ENCODE peak calls at places on chromosomes 1 and 21, in five cellular contexts. One of them, this sample, is unnamed.

GRCh38 chr1:244207935-244208244 is 156.8 kb downstream of the ZBTB18 start:
- DNase-seq in PC-3: peak
- DNase-seq in Calu3: no peak
- DNase-seq in mesothelial cell of epicardium: no peak
- DNase-seq in cardiac muscle cell: no peak
- DNase-seq in this sample: no peak

GRCh38 chr1:10643607-10644306 is 152.7 kb downstream of the CASZ1 start:
- DNase-seq in PC-3: no peak
- DNase-seq in Calu3: no peak
- DNase-seq in mesothelial cell of epicardium: no peak
- DNase-seq in cardiac muscle cell: no peak
- DNase-seq in this sample: no peak

GRCh38 chr1:70762386-70762785 is 285.2 kb downstream of the PTGER3 start:
- DNase-seq in PC-3: no peak
- DNase-seq in Calu3: no peak
- DNase-seq in mesothelial cell of epicardium: no peak
- DNase-seq in cardiac muscle cell: no peak
- DNase-seq in this sample: no peak

GRCh38 chr1:58986996-58987767 is 203.3 kb upstream of the JUN start:
- DNase-seq in PC-3: no peak
- DNase-seq in Calu3: no peak
- DNase-seq in mesothelial cell of epicardium: no peak
- DNase-seq in cardiac muscle cell: no peak
- DNase-seq in this sample: no peak

GRCh38 chr1:37845049-37845646 is 14.2 kb downstream of the MTF1 start:
- DNase-seq in PC-3: no peak
- DNase-seq in Calu3: no peak
- DNase-seq in mesothelial cell of epicardium: no peak
- DNase-seq in cardiac muscle cell: no peak
- DNase-seq in this sample: no peak

GRCh38 chr1:14672030-14672429 is 73.5 kb downstream of the KAZN start:
- DNase-seq in PC-3: no peak
- DNase-seq in Calu3: no peak
- DNase-seq in mesothelial cell of epicardium: no peak
- DNase-seq in cardiac muscle cell: no peak
- DNase-seq in this sample: no peak

GRCh38 chr1:21305155-21305899 is 15.1 kb upstream of the ECE1 start:
- DNase-seq in PC-3: no peak
- DNase-seq in Calu3: no peak
- DNase-seq in mesothelial cell of epicardium: no peak
- DNase-seq in cardiac muscle cell: no peak
- DNase-seq in this sample: no peak

GRCh38 chr1:246632584-246633168 is 66.4 kb downstream of the CNST start:
- DNase-seq in PC-3: no peak
- DNase-seq in Calu3: no peak
- DNase-seq in mesothelial cell of epicardium: no peak
- DNase-seq in cardiac muscle cell: peak
- DNase-seq in this sample: peak

GRCh38 chr1:43431676-43432075 is 22.1 kb downstream of the HYI start:
- DNase-seq in PC-3: no peak
- DNase-seq in Calu3: no peak
- DNase-seq in mesothelial cell of epicardium: no peak
- DNase-seq in cardiac muscle cell: no peak
- DNase-seq in this sample: no peak

GRCh38 chr21:31520506-31521163 is 138.9 kb upstream of the SOD1 start:
- DNase-seq in PC-3: no peak
- DNase-seq in Calu3: no peak
- DNase-seq in mesothelial cell of epicardium: no peak
- DNase-seq in cardiac muscle cell: no peak
- DNase-seq in this sample: no peak

GRCh38 chr1:118717893-118718292 is 270.2 kb downstream of the TBX15 start:
- DNase-seq in PC-3: no peak
- DNase-seq in Calu3: no peak
- DNase-seq in mesothelial cell of epicardium: no peak
- DNase-seq in cardiac muscle cell: no peak
- DNase-seq in this sample: no peak

GRCh38 chr1:180192172-180192571 is 37.5 kb downstream of the QSOX1 start:
- DNase-seq in PC-3: no peak
- DNase-seq in Calu3: no peak
- DNase-seq in mesothelial cell of epicardium: no peak
- DNase-seq in cardiac muscle cell: no peak
- DNase-seq in this sample: no peak

GRCh38 chr1:168964478-168964877 is 142.0 kb upstream of the ATP1B1 start:
- DNase-seq in PC-3: no peak
- DNase-seq in Calu3: no peak
- DNase-seq in mesothelial cell of epicardium: no peak
- DNase-seq in cardiac muscle cell: no peak
- DNase-seq in this sample: no peak

GRCh38 chr1:181951213-181951612 is 110.3 kb downstream of the ZNF648 start:
- DNase-seq in PC-3: no peak
- DNase-seq in Calu3: no peak
- DNase-seq in mesothelial cell of epicardium: no peak
- DNase-seq in cardiac muscle cell: no peak
- DNase-seq in this sample: no peak

GRCh38 chr1:210072129-210072528 is 134.1 kb downstream of the SYT14 start:
- DNase-seq in PC-3: no peak
- DNase-seq in Calu3: no peak
- DNase-seq in mesothelial cell of epicardium: no peak
- DNase-seq in cardiac muscle cell: no peak
- DNase-seq in this sample: no peak

GRCh38 chr21:14453339-14453738 is 70.4 kb upstream of the HSPA13 start:
- DNase-seq in PC-3: no peak
- DNase-seq in Calu3: no peak
- DNase-seq in mesothelial cell of epicardium: no peak
- DNase-seq in cardiac muscle cell: no peak
- DNase-seq in this sample: no peak

GRCh38 chr1:86515597-86515996 is 31.3 kb upstream of the CLCA4 start:
- DNase-seq in PC-3: peak
- DNase-seq in Calu3: peak
- DNase-seq in mesothelial cell of epicardium: no peak
- DNase-seq in cardiac muscle cell: peak
- DNase-seq in this sample: peak
- TF ChIP-seq CTCF in PC-3: peak
- TF ChIP-seq CTCF in Calu3: peak
- TF ChIP-seq CTCF in mesothelial cell of epicardium: no peak
- TF ChIP-seq CTCF in cardiac muscle cell: peak
- TF ChIP-seq CTCF in this sample: peak

GRCh38 chr21:41778974-41779600 is 12.2 kb upstream of the RIPK4 start:
- DNase-seq in PC-3: peak
- DNase-seq in Calu3: no peak
- DNase-seq in mesothelial cell of epicardium: no peak
- DNase-seq in cardiac muscle cell: no peak
- DNase-seq in this sample: peak

GRCh38 chr21:41780337-41781046 is 13.6 kb upstream of the RIPK4 start:
- DNase-seq in PC-3: no peak
- DNase-seq in Calu3: no peak
- DNase-seq in mesothelial cell of epicardium: no peak
- DNase-seq in cardiac muscle cell: no peak
- DNase-seq in this sample: no peak

GRCh38 chr21:41776778-41777177 is 9.9 kb upstream of the RIPK4 start:
- DNase-seq in PC-3: no peak
- DNase-seq in Calu3: no peak
- DNase-seq in mesothelial cell of epicardium: no peak
- DNase-seq in cardiac muscle cell: no peak
- DNase-seq in this sample: no peak

GRCh38 chr21:41779659-41780058 is 12.8 kb upstream of the RIPK4 start:
- DNase-seq in PC-3: peak
- DNase-seq in Calu3: no peak
- DNase-seq in mesothelial cell of epicardium: no peak
- DNase-seq in cardiac muscle cell: no peak
- DNase-seq in this sample: no peak

GRCh38 chr21:41777934-41778815 is 11.3 kb upstream of the RIPK4 start:
- DNase-seq in PC-3: peak
- DNase-seq in Calu3: peak
- DNase-seq in mesothelial cell of epicardium: peak
- DNase-seq in cardiac muscle cell: peak
- DNase-seq in this sample: peak
- TF ChIP-seq CTCF in PC-3: peak
- TF ChIP-seq CTCF in Calu3: peak
- TF ChIP-seq CTCF in mesothelial cell of epicardium: peak
- TF ChIP-seq CTCF in cardiac muscle cell: peak
- TF ChIP-seq CTCF in this sample: peak

DNA sequence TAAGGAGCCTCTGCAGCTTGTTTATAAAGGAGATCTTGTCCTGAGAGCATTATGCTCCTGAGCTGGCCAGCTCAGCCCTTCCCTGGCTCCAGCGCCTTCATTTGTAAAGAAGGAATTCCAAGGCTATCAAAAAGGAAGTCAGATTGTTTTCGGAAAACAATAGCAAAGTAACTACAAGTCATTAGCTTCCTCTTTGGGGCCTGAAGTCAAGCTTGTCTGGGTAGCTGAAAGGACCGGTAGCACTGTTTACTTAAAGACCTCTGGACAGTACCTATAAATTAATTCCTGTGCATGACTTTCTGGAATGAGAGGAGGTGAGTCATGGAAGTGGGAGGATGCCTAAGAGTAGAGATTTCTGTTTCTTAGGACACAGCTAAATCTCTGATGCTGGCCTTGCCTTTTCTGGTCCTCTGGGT is 20.7 kb upstream of the GJA5 start:
- DNase-seq in PC-3: peak
- DNase-seq in Calu3: no peak
- DNase-seq in mesothelial cell of epicardium: no peak
- DNase-seq in cardiac muscle cell: peak
- DNase-seq in this sample: peak
- TF ChIP-seq CTCF in PC-3: no peak
- TF ChIP-seq CTCF in Calu3: no peak
- TF ChIP-seq CTCF in mesothelial cell of epicardium: no peak
- TF ChIP-seq CTCF in cardiac muscle cell: no peak
- TF ChIP-seq CTCF in this sample: no peak

DNA sequence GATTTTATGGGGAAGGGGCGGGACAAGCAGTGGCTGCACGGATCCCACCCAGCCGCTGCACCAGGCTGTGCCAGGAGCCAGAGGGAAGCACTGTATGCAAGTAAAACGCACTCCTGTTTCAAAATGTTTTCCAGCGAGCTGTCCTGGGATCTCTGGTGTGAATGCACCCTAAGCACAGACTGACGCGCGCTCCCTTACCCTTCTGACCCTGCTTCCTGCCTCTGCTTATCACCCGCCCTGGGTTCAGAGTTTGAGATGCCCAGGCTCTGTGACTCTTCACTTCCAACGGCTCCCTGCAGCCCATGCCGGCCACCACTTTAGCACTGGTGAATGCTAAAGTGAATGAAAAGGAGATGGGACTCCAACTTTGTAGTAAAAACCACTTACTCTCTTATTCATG is 131.2 kb downstream of the RHOU start:
- DNase-seq in PC-3: no peak
- DNase-seq in Calu3: no peak
- DNase-seq in mesothelial cell of epicardium: no peak
- DNase-seq in cardiac muscle cell: peak
- DNase-seq in this sample: no peak
- TF ChIP-seq CTCF in PC-3: no peak
- TF ChIP-seq CTCF in Calu3: no peak
- TF ChIP-seq CTCF in mesothelial cell of epicardium: no peak
- TF ChIP-seq CTCF in cardiac muscle cell: no peak
- TF ChIP-seq CTCF in this sample: no peak

DNA sequence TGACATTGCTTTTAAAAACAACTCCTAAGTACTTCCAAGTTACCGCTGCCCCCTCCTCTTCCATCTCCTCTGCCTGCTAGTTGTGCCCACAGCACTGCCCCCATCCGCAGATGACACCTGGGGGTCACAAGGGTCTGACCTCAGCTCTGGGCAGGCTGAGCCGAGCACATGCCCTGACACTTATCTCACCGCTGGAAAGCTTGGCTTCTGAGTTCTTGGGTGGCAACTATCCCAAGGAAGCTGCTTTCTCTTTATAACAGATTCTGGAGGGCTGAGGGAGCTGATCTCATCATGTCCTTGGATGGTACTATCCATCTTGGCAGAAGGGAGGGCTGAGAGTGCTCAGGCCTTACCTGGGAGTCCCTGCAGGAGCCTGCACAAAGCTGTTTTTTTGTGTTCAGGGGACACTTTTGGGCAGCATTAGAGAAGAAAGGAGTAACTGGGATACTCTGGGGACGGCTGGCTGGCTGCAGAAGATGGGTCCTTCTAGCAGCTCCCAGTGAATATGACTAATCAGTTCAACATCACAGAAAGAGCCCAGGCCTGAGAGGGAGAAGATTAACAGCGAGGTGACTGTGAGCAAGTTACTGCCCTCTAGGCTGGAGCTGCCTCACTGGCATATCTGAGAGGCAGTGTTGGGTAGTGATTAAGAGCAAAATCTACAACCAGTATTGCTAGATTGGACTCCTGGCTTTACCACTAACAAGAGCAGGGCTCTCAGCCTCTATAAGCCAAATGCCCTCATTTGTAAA is 71.6 kb downstream of the PLXNA2 start:
- DNase-seq in PC-3: peak
- DNase-seq in Calu3: no peak
- DNase-seq in mesothelial cell of epicardium: no peak
- DNase-seq in cardiac muscle cell: no peak
- DNase-seq in this sample: no peak
- TF ChIP-seq CTCF in PC-3: no peak
- TF ChIP-seq CTCF in Calu3: no peak
- TF ChIP-seq CTCF in mesothelial cell of epicardium: no peak
- TF ChIP-seq CTCF in cardiac muscle cell: no peak
- TF ChIP-seq CTCF in this sample: no peak

DNA sequence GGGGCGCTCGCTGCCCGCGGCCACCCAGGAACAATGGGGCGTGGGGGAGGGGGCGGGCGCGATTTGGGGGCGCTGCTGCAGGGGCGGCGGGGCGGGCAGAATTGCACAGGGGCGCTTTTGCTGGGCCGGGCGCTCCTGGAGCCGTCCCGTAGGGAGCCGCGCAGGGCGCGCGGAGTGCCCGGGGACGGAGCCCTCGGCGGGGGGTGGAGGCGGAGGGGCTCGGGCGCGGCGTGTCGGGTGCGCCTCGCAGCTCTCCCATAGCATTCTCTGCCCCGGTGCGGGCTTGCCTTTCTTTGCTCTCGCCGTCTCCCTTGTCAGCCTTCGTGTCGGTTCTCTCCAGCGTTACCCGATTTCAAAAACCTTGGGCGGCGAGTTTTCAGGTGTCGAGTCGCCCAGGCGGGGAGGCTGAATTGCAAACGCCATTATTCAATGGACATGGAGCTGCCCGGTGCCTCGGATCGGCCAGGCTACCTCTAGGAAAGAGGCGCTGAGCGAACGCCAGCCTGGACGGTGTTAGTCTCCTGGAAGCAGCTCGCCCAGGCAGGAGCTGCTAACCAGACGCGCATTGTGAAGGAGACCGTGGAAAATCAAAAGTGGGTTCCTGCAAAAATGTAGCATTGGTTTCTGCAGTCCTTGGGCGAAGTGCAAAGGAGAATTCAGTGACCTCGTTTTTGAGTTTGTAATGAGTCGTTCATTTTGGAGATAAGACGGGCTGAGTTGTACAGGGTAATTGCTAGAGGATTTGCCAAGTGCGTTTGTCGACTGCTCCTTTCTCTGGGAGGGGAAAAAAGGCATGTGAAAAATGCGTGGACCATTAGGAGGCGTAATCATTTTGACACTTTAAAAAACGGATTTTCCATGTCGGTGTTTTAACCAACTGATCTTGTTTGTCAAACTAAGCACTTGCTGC is 626 bp downstream of the CXADR start:
- DNase-seq in PC-3: peak
- DNase-seq in Calu3: peak
- DNase-seq in mesothelial cell of epicardium: peak
- DNase-seq in cardiac muscle cell: peak
- DNase-seq in this sample: peak
- TF ChIP-seq CTCF in PC-3: peak
- TF ChIP-seq CTCF in Calu3: no peak
- TF ChIP-seq CTCF in mesothelial cell of epicardium: no peak
- TF ChIP-seq CTCF in cardiac muscle cell: no peak
- TF ChIP-seq CTCF in this sample: peak

This sample was measured in neural progenitor cell.